ENCODE peak calls at places on chromosomes 11 and 22, in five cellular contexts. H is HCT116, E is prostate gland, D is K562, W is endothelial cell of umbilical vein. Y is an unnamed sample.

GRCh38 chr11:91795139-91795887 is 429.3 kb upstream of the FAT3 start:
- DNase-seq in H (no peak), E (no peak), D (no peak), W (no peak), Y (no peak)

GRCh38 chr11:128509990-128510389 is 77.4 kb downstream of the ETS1 start:
- DNase-seq in H (no peak), E (no peak), D (no peak), W (no peak), Y (no peak)

GRCh38 chr11:120147950-120148270 is 10.0 kb upstream of the TRIM29 start:
- DNase-seq in H (no peak), E (no peak), D (no peak), W (no peak), Y (peak)

GRCh38 chr11:118812485-118812884 is 21.5 kb upstream of the DDX6 start:
- DNase-seq in H (no peak), E (no peak), D (peak), W (no peak), Y (no peak)

GRCh38 chr11:70548976-70549375 is 150.6 kb downstream of the CTTN start:
- DNase-seq in H (no peak), E (no peak), D (peak), W (no peak), Y (no peak)

GRCh38 chr11:119168471-119169271 is at the start of gene NLRX1:
- DNase-seq in H (peak), E (peak), D (peak), W (peak), Y (no peak)

GRCh38 chr11:111795333-111795985 is 29.3 kb upstream of the PPP2R1B start:
- DNase-seq in H (no peak), E (no peak), D (no peak), W (no peak), Y (no peak)

GRCh38 chr11:76087749-76088148 is 118.6 kb downstream of the WNT11 start:
- DNase-seq in H (no peak), E (no peak), D (no peak), W (no peak), Y (no peak)

GRCh38 chr11:71250512-71251158 is 1.7 kb downstream of the SHANK2 start:
- DNase-seq in H (no peak), E (no peak), D (no peak), W (no peak), Y (peak)

GRCh38 chr22:46848227-46848626 is 85.8 kb downstream of the TBC1D22A start:
- DNase-seq in H (no peak), E (no peak), D (no peak), W (no peak), Y (no peak)

GRCh38 chr11:122394326-122394725 is 261.2 kb upstream of the UBASH3B start:
- DNase-seq in H (no peak), E (no peak), D (no peak), W (no peak), Y (no peak)

GRCh38 chr11:62688481-62688880 is 849 bp downstream of the LRRN4CL start:
- DNase-seq in H (no peak), E (no peak), D (no peak), W (no peak), Y (no peak)

GRCh38 chr11:131025020-131025419 is 108.7 kb upstream of the SNX19 start:
- DNase-seq in H (no peak), E (no peak), D (no peak), W (no peak), Y (no peak)

GRCh38 chr11:95392644-95393043 is 161.6 kb upstream of the SESN3 start:
- DNase-seq in H (no peak), E (no peak), D (no peak), W (no peak), Y (no peak)

GRCh38 chr11:129249923-129250322 is 57.8 kb upstream of the ARHGAP32 start:
- DNase-seq in H (no peak), E (no peak), D (no peak), W (no peak), Y (no peak)

GRCh38 chr22:17013396-17014100 is 5.5 kb upstream of the GAB4 start:
- DNase-seq in H (no peak), E (no peak), D (no peak), W (no peak), Y (no peak)

GRCh38 chr11:67281552-67282150 is 7.5 kb upstream of the ANKRD13D start:
- DNase-seq in H (no peak), E (no peak), D (no peak), W (no peak), Y (no peak)

GRCh38 chr11:35247428-35247827 is 108.5 kb downstream of the CD44 start:
- DNase-seq in H (no peak), E (no peak), D (no peak), W (no peak), Y (no peak)

GRCh38 chr11:129117595-129118350 is 74.4 kb downstream of the ARHGAP32 start:
- DNase-seq in H (peak), E (peak), D (peak), W (peak), Y (no peak)

GRCh38 chr11:47433157-47433556 is 6.9 kb upstream of the PSMC3 start:
- DNase-seq in H (no peak), E (no peak), D (no peak), W (no peak), Y (no peak)

GRCh38 chr11:102345923-102346322 is 1.1 kb upstream of the BIRC2 start:
- DNase-seq in H (peak), E (no peak), D (no peak), W (peak), Y (no peak)
- TF ChIP-seq POLR2AphosphoS5 in H (no peak), E (no peak), D (no peak), W (peak), Y (no peak)

DNA sequence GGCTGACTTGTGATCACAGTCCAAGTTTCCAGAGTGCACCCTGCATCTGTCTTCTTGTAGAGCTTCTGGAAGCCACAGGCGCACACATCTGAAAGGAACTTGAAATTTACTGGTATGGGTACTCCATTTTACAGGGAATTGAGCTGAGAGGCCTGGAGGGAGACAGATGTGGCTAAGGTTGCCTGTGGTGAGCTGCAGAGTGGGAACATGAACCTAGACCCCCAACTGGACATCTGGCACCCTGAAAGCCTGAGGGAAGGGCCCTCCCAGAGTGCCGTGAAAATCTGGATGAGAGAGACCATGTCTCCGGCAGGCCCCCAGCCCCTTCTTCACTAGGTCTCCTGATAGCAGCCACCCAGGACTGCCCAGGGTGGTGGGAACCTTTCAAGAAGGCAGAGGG is 22.6 kb upstream of the SOX10 start:
- DNase-seq in H (no peak), E (no peak), D (no peak), W (no peak), Y (no peak)
- TF ChIP-seq POLR2AphosphoS5 in H (no peak), E (no peak), D (no peak), W (no peak), Y (no peak)

DNA sequence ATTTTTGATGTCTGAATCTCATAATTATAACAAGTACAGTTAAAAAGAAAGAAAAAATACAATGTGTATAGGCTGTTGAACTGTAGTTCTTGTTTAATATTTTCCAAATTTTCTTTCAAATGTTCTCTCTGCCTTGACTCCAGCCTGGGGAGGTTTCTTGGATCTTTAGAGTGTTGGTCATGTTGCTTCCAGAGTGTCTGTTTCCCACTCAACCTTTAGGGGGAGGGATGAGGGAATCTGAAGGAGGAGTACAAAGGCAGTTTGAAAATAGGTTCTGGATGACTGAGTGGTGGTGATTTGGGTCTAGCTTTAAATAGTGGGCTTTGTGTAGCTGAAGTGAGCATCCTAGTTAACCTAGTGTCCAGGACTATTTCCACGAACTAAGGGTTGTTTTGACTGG is 2.0 kb downstream of the CTNND1 start:
- DNase-seq in H (no peak), E (peak), D (peak), W (peak), Y (no peak)
- TF ChIP-seq POLR2AphosphoS5 in H (no peak), E (peak), D (no peak), W (no peak), Y (peak)

GRCh38 chr22:37887610-37888378 is 18.3 kb upstream of the MICALL1 start:
- DNase-seq in H (no peak), E (peak), D (no peak), W (peak), Y (no peak)
- TF ChIP-seq POLR2AphosphoS5 in H (no peak), E (peak), D (no peak), W (no peak), Y (no peak)

DNA sequence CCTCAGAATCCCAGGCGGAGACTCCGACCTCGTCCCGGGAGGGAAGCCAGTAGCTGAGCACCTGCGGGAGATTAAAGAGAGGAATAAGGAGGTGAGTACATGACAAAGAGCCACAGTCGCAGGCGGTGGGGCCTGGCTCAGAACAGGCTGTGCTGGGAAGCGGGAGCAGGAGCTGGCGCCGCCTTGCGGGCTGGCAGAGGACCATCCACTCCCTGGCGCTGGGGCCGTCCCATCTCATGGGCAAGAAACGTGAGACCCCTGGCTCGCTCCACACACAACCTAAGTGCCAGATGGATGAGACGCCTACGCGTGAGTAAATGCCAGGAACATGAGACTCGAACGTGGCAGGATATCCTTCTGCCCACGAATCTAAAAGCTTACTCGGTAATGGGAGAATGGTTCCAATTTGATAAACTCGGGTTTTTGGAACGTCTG is 6.3 kb downstream of the CEND1 start:
- DNase-seq in H (peak), E (peak), D (no peak), W (peak), Y (no peak)
- TF ChIP-seq POLR2AphosphoS5 in H (peak), E (peak), D (no peak), W (peak), Y (peak)

GRCh38 chr22:30426395-30427353 is 1.1 kb downstream of the MTFP1 start:
- DNase-seq in H (peak), E (peak), D (peak), W (peak), Y (no peak)

GRCh38 chr22:30423959-30424380 is 1.6 kb upstream of the MTFP1 start:
- DNase-seq in H (peak), E (peak), D (peak), W (peak), Y (peak)

GRCh38 chr22:30425327-30425615 is 297 bp upstream of the MTFP1 start:
- DNase-seq in H (no peak), E (no peak), D (no peak), W (no peak), Y (no peak)

GRCh38 chr22:30424471-30425326 is 869 bp upstream of the MTFP1 start:
- DNase-seq in H (no peak), E (no peak), D (no peak), W (no peak), Y (no peak)

DNA sequence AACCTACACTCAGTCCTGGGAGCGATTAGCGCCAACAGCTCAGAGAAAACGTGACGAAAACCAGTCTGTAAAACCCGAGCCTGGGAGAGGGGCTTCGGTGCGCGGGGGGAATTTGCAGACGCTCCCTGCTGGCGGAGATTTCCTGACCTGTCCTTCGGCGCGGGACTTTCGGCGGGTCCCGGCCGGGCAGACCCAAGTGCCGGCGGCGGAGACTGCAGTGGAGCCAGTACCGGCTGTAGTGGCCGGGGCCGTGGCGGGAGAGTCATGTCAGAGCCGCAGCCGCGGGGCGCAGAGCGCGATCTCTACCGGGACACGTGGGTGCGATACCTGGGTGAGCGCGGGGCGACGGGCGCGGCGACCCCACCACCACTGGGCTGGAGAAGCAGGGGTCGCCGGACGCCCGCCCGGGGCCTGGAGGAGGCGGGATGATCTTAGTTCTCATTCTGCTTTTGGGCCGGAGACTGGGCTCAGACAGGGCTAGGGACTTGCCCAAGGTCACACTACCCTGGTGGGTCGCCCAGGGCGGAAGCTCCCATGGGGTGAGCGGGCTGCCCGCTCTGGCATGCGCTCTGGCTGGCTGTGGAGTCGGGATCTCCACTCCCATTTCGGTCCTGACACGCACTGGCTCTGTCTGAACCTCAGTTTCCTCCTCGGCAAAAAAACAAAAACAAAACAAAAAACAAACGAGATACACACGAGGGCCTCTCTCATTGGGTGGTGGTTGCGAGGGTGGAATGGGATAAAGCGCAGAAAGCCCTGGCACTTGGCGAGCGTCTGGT is at the start of gene MTFP1:
- DNase-seq in H (no peak), E (peak), D (peak), W (peak), Y (no peak)
- TF ChIP-seq POLR2AphosphoS5 in H (peak), E (peak), D (peak), W (peak), Y (no peak)

GRCh38 chr22:32444068-32444467 is 20.2 kb downstream of the BPIFC start:
- DNase-seq in H (peak), E (peak), D (peak), W (peak), Y (no peak)

GRCh38 chr22:32446321-32446720 is 17.9 kb downstream of the BPIFC start:
- DNase-seq in H (no peak), E (no peak), D (no peak), W (no peak), Y (no peak)

GRCh38 chr22:32448980-32449379 is 15.3 kb downstream of the BPIFC start:
- DNase-seq in H (no peak), E (no peak), D (no peak), W (no peak), Y (no peak)
- TF ChIP-seq POLR2AphosphoS5 in H (no peak), E (no peak), D (no peak), W (no peak), Y (no peak)

GRCh38 chr11:12884751-12885318 is 124.3 kb upstream of the RASSF10 start:
- DNase-seq in H (no peak), E (no peak), D (no peak), W (no peak), Y (no peak)
- TF ChIP-seq POLR2AphosphoS5 in H (no peak), E (no peak), D (no peak), W (no peak), Y (no peak)